ENCODE peak calls at places on chromosomes 16 and 17, in ten cellular contexts. B is fibroblast of lung, K is stomach, U is GM12878, H is cardiac muscle cell, V is HAP-1, G is heart left ventricle, T is tibial artery, R is BE2C, X is thoracic aorta. Y is an unnamed sample.
A peak's percentile ranks its signal among the peaks of the same experiment; 100 is the strongest.

GRCh38 chr16:74607310-74607966 is 524 bp upstream of the GLG1 start:
- DNase-seq in B (no peak), K (no peak), U (no peak), H (no peak), V (no peak), G (no peak), T (no peak), R (no peak), X (no peak), Y (no peak)

GRCh38 chr16:57801856-57802634 is at the start of gene KIFC3:
- DNase-seq in B (peak; percentile 78), K (peak; percentile 83), U (no peak), H (peak; percentile 84), V (peak; percentile 26), G (peak; percentile 92), T (peak; percentile 82), R (peak; percentile 85), X (peak; percentile 65), Y (peak; percentile 74)

GRCh38 chr16:71894229-71894920 is 956 bp upstream of the IST1 start:
- DNase-seq in B (peak; percentile 68), K (peak; percentile 56), U (no peak), H (peak; percentile 69), V (no peak), G (peak; percentile 43), T (peak; percentile 69), R (peak; percentile 40), X (no peak), Y (peak; percentile 53)

GRCh38 chr16:56874800-56875199 is 9.8 kb downstream of the SLC12A3 start:
- DNase-seq in B (peak; percentile 73), K (no peak), U (no peak), H (peak; percentile 26), V (no peak), G (no peak), T (no peak), R (peak; percentile 84), X (no peak), Y (no peak)

GRCh38 chr16:62625291-62625690 is 589.1 kb upstream of the CDH8 start:
- DNase-seq in B (no peak), K (no peak), U (no peak), H (no peak), V (peak; percentile 74), G (no peak), T (no peak), R (no peak), X (no peak), Y (no peak)

GRCh38 chr16:30509081-30509480 is 17.3 kb downstream of the ZNF768 start:
- DNase-seq in B (no peak), K (no peak), U (no peak), H (no peak), V (no peak), G (no peak), T (no peak), R (no peak), X (no peak), Y (no peak)

GRCh38 chr16:71811261-71811803 is 2.7 kb upstream of the AP1G1 start:
- DNase-seq in B (peak; percentile 14), K (no peak), U (no peak), H (peak; percentile 55), V (no peak), G (no peak), T (no peak), R (no peak), X (no peak), Y (no peak)

GRCh38 chr17:75755205-75755901 is 9.6 kb downstream of the GALK1 start:
- DNase-seq in B (no peak), K (no peak), U (no peak), H (no peak), V (no peak), G (no peak), T (no peak), R (peak; percentile 75), X (no peak), Y (no peak)

GRCh38 chr17:43661699-43662431 is at the start of gene MEOX1:
- DNase-seq in B (peak; percentile 89), K (no peak), U (peak; percentile 79), H (peak; percentile 65), V (peak; percentile 21), G (peak; percentile 57), T (no peak), R (no peak), X (no peak), Y (no peak)

GRCh38 chr16:65024649-65025243 is 97.1 kb downstream of the CDH11 start:
- DNase-seq in B (peak; percentile 84), K (no peak), U (no peak), H (peak; percentile 54), V (no peak), G (no peak), T (no peak), R (no peak), X (no peak), Y (no peak)

GRCh38 chr16:15523092-15523541 is 88.7 kb downstream of the BMERB1 start:
- DNase-seq in B (no peak), K (no peak), U (no peak), H (no peak), V (no peak), G (peak; percentile 51), T (peak; percentile 61), R (no peak), X (no peak), Y (peak; percentile 57)

GRCh38 chr17:40345161-40346034 is 19.1 kb downstream of the GJD3 start:
- DNase-seq in B (peak; percentile 76), K (peak; percentile 70), U (no peak), H (peak; percentile 81), V (peak; percentile 15), G (peak; percentile 85), T (peak; percentile 60), R (peak; percentile 38), X (no peak), Y (peak; percentile 91)

GRCh38 chr17:63185420-63185819 is 219.4 kb downstream of the TANC2 start:
- DNase-seq in B (no peak), K (no peak), U (no peak), H (no peak), V (no peak), G (no peak), T (no peak), R (no peak), X (no peak), Y (no peak)

GRCh38 chr16:48117217-48118105 is 38.3 kb downstream of the ABCC12 start:
- DNase-seq in B (no peak), K (no peak), U (no peak), H (peak; percentile 72), V (peak; percentile 68), G (peak; percentile 49), T (no peak), R (peak; percentile 82), X (no peak), Y (peak; percentile 23)

GRCh38 chr16:48526058-48526957 is 83.7 kb downstream of the N4BP1 start:
- DNase-seq in B (peak; percentile 8), K (peak; percentile 57), U (peak; percentile 40), H (no peak), V (no peak), G (no peak), T (no peak), R (no peak), X (no peak), Y (peak; percentile 81)

GRCh38 chr17:43401293-43401692 is 2.5 kb downstream of the ARL4D start:
- DNase-seq in B (peak; percentile 79), K (peak; percentile 51), U (no peak), H (peak; percentile 67), V (no peak), G (no peak), T (peak; percentile 62), R (peak; percentile 52), X (peak; percentile 35), Y (no peak)

GRCh38 chr16:27232875-27233605 is 29.7 kb downstream of the KDM8 start:
- DNase-seq in B (no peak), K (no peak), U (no peak), H (no peak), V (no peak), G (peak; percentile 3), T (no peak), R (no peak), X (no peak), Y (no peak)
- H3K4me1 ChIP-seq in B (peaks cover 20% of the 10 kb centered on the region), K (peaks cover 39% of the 10 kb centered on the region), U (peaks cover 56% of the 10 kb centered on the region), H (peaks cover 25% of the 10 kb centered on the region), V (no peaks in the 10 kb centered on the region), G (no peaks in the 10 kb centered on the region), T (peaks cover 24% of the 10 kb centered on the region), R (peaks cover 26% of the 10 kb centered on the region), X (peaks cover 18% of the 10 kb centered on the region), Y (peaks cover 51% of the 10 kb centered on the region)

GRCh38 chr17:35414247-35414646 is 18.1 kb downstream of the SLFN12 start:
- DNase-seq in B (no peak), K (no peak), U (no peak), H (no peak), V (no peak), G (no peak), T (no peak), R (no peak), X (no peak), Y (no peak)

GRCh38 chr17:35416659-35417058 is 15.6 kb downstream of the SLFN12 start:
- DNase-seq in B (no peak), K (no peak), U (no peak), H (no peak), V (no peak), G (no peak), T (no peak), R (no peak), X (no peak), Y (no peak)
- H3K4me1 ChIP-seq in B (no peaks in the 10 kb centered on the region), K (no peaks in the 10 kb centered on the region), U (peaks cover 3% of the 10 kb centered on the region), H (no peaks in the 10 kb centered on the region), V (no peaks in the 10 kb centered on the region), G (no peaks in the 10 kb centered on the region), T (no peaks in the 10 kb centered on the region), R (no peaks in the 10 kb centered on the region), X (no peaks in the 10 kb centered on the region), Y (no peaks in the 10 kb centered on the region)

DNA sequence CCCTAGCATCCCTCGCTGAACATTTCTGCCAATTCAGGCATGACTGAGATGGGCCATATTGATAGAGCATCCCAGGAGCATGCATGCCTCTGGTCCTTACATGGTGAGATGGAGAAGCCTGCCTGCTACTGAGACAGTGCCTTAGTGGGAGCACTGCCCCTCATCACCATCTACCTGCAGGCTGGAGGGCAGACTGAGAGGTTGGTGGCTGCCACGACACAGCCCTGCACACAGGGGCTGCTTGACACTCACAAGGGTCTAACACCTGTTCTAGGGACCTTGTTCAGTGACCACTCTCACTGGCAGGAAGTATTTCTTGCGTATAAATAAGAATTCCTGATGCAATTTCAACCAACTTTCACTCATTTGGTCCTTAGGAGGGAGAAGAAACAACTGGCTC is 34.0 kb downstream of the WIPI1 start:
- DNase-seq in B (no peak), K (no peak), U (no peak), H (no peak), V (no peak), G (no peak), T (no peak), R (no peak), X (no peak), Y (no peak)
- H3K4me1 ChIP-seq in B (no peaks in the 10 kb centered on the region), K (no peaks in the 10 kb centered on the region), U (no peaks in the 10 kb centered on the region), H (no peaks in the 10 kb centered on the region), V (no peaks in the 10 kb centered on the region), G (no peaks in the 10 kb centered on the region), T (no peaks in the 10 kb centered on the region), R (no peaks in the 10 kb centered on the region), X (no peaks in the 10 kb centered on the region), Y (no peaks in the 10 kb centered on the region)

DNA sequence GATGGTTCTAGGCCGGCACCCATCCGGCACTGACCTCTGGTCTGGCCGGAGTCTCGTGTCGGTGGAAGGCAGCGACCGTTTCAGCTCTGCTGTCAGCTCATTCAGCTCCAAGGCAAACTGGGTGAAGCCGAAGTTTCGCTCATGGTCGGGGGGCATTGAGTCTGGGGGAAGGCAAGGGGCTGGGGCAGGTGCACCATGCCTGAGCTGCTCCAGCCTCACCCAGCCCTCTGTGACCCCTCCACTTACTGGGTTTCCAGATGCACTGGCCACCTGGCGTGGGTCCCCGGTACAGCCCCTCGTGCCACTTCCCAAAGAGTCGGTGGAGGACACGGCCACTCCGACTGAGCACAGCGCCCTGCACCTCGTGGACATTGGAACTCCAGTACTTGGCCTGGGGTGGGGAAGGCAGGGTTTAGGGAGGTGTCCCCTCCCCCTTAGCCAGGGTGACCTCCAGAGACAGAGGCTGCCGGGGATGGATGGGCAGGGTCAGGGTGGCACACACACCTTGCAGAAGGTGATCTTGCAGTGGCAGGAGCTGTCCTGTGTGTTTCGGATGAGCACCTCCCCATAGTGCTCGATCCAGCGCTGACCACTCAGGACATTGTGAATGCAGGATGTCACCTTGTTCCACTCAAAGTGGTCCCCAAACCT is 12.6 kb downstream of the OSBPL7 start:
- DNase-seq in B (no peak), K (no peak), U (no peak), H (no peak), V (no peak), G (no peak), T (no peak), R (no peak), X (no peak), Y (no peak)
- H3K4me1 ChIP-seq in B (peaks cover 4% of the 10 kb centered on the region), K (peaks cover 46% of the 10 kb centered on the region), U (no peaks in the 10 kb centered on the region), H (peaks cover 16% of the 10 kb centered on the region), V (no peaks in the 10 kb centered on the region), G (no peaks in the 10 kb centered on the region), T (no peaks in the 10 kb centered on the region), R (peaks cover 9% of the 10 kb centered on the region), X (peaks cover 30% of the 10 kb centered on the region), Y (peaks cover 26% of the 10 kb centered on the region)

Y was measured in transverse colon.